ENCODE peak calls at places on chromosome 14, in four cellular contexts. M is lower leg skin, O is NCI-H748 treated with DMSO at 0.1 percent for 48 hours, C is NCI-H345. L is an unnamed sample.

GRCh38 chr14:51014625-51015024 is 70.3 kb upstream of the PYGL start:
- DNase-seq in C (no peak), O (no peak), M (no peak), L (no peak)

GRCh38 chr14:102949062-102949800 is 26.8 kb downstream of the AMN start:
- DNase-seq in M (no peak), O (no peak), C (no peak), L (no peak)

GRCh38 chr14:57937681-57938080 is 71.8 kb upstream of the SLC35F4 start:
- DNase-seq in O (no peak), M (no peak), C (no peak), L (no peak)

GRCh38 chr14:102223682-102224081 is 81.3 kb downstream of the MOK start:
- DNase-seq in M (no peak), C (no peak), O (no peak), L (no peak)

GRCh38 chr14:97056086-97056485 is 258.9 kb downstream of the VRK1 start:
- DNase-seq in M (no peak), C (peak; percentile 5), O (no peak), L (no peak)

GRCh38 chr14:56244138-56244789 is 126.1 kb downstream of the PELI2 start:
- DNase-seq in C (no peak), O (no peak), M (no peak), L (no peak)

GRCh38 chr14:99510556-99511139 is 29.4 kb downstream of the CCNK start:
- DNase-seq in C (no peak), M (no peak), O (no peak), L (no peak)

GRCh38 chr14:22900088-22900799 is 17.2 kb downstream of the REM2 start:
- DNase-seq in C (peak; percentile 67), O (peak; percentile 19), M (peak; percentile 51), L (no peak)

GRCh38 chr14:71198681-71199080 is 291.4 kb downstream of the PCNX1 start:
- DNase-seq in M (no peak), O (no peak), C (no peak), L (no peak)

GRCh38 chr14:57078054-57078453 is 190.7 kb downstream of the EXOC5 start:
- DNase-seq in C (no peak), O (no peak), M (no peak), L (no peak)

GRCh38 chr14:96637521-96637920 is 135.3 kb downstream of the PAPOLA start:
- DNase-seq in O (no peak), M (peak; percentile 8), C (no peak), L (peak; percentile 84)

GRCh38 chr14:31118892-31119291 is 88.7 kb downstream of the HECTD1 start:
- DNase-seq in C (no peak), M (no peak), O (no peak), L (no peak)

GRCh38 chr14:77139540-77140342 is 1.9 kb downstream of the ZDHHC22 start:
- DNase-seq in C (peak; percentile 71), M (no peak), O (peak; percentile 37), L (no peak)

GRCh38 chr14:99698642-99699041 is 14.5 kb downstream of the CYP46A1 start:
- DNase-seq in M (no peak), O (no peak), C (no peak), L (no peak)

GRCh38 chr14:71574976-71575375 is 357.3 kb upstream of the RGS6 start:
- DNase-seq in M (no peak), C (no peak), O (no peak), L (no peak)

GRCh38 chr14:60171690-60172089 is 6.5 kb upstream of the DHRS7 start:
- DNase-seq in M (no peak), C (no peak), O (no peak), L (no peak)

GRCh38 chr14:64721899-64722298 is 17.7 kb downstream of the PLEKHG3 start:
- DNase-seq in M (no peak), C (no peak), O (no peak), L (no peak)